ENCODE peak calls at places on chromosomes 5 and 9, in five cellular contexts. One of them, this sample, is unnamed.

GRCh38 chr5:40570408-40571129 is 109.1 kb upstream of the PTGER4 start:
- DNase-seq in GM12864: no peak
- DNase-seq in glomerular endothelial cell: peak
- DNase-seq in stimulated activated CD4-positive, alpha-beta T cell treated with anti-CD3 and anti-CD28 coated beads, Interleukin-4, amount 100 ng/mL, for 48 hours: no peak
- DNase-seq in posterior cingulate gyrus: no peak
- DNase-seq in this sample: no peak

GRCh38 chr5:157748740-157749461 is 5.4 kb downstream of the LSM11 start:
- DNase-seq in GM12864: no peak
- DNase-seq in glomerular endothelial cell: no peak
- DNase-seq in stimulated activated CD4-positive, alpha-beta T cell treated with anti-CD3 and anti-CD28 coated beads, Interleukin-4, amount 100 ng/mL, for 48 hours: peak
- DNase-seq in posterior cingulate gyrus: no peak
- DNase-seq in this sample: no peak

GRCh38 chr5:1815071-1815786 is 14.0 kb downstream of the NDUFS6 start:
- DNase-seq in GM12864: no peak
- DNase-seq in glomerular endothelial cell: no peak
- DNase-seq in stimulated activated CD4-positive, alpha-beta T cell treated with anti-CD3 and anti-CD28 coated beads, Interleukin-4, amount 100 ng/mL, for 48 hours: no peak
- DNase-seq in posterior cingulate gyrus: peak
- DNase-seq in this sample: no peak

GRCh38 chr5:18764161-18764560 is 1129.9 kb downstream of the TAF11L14 start:
- DNase-seq in GM12864: no peak
- DNase-seq in glomerular endothelial cell: no peak
- DNase-seq in stimulated activated CD4-positive, alpha-beta T cell treated with anti-CD3 and anti-CD28 coated beads, Interleukin-4, amount 100 ng/mL, for 48 hours: no peak
- DNase-seq in posterior cingulate gyrus: no peak
- DNase-seq in this sample: no peak

GRCh38 chr5:86837610-86838009 is 219.9 kb downstream of the COX7C start:
- DNase-seq in GM12864: no peak
- DNase-seq in glomerular endothelial cell: no peak
- DNase-seq in stimulated activated CD4-positive, alpha-beta T cell treated with anti-CD3 and anti-CD28 coated beads, Interleukin-4, amount 100 ng/mL, for 48 hours: no peak
- DNase-seq in posterior cingulate gyrus: no peak
- DNase-seq in this sample: no peak

GRCh38 chr5:12615141-12615820 is 711.0 kb upstream of the CTNND2 start:
- DNase-seq in GM12864: no peak
- DNase-seq in glomerular endothelial cell: no peak
- DNase-seq in stimulated activated CD4-positive, alpha-beta T cell treated with anti-CD3 and anti-CD28 coated beads, Interleukin-4, amount 100 ng/mL, for 48 hours: no peak
- DNase-seq in posterior cingulate gyrus: no peak
- DNase-seq in this sample: no peak

GRCh38 chr9:95778957-95779356 is 96.5 kb upstream of the ERCC6L2 start:
- DNase-seq in GM12864: no peak
- DNase-seq in glomerular endothelial cell: no peak
- DNase-seq in stimulated activated CD4-positive, alpha-beta T cell treated with anti-CD3 and anti-CD28 coated beads, Interleukin-4, amount 100 ng/mL, for 48 hours: no peak
- DNase-seq in posterior cingulate gyrus: no peak
- DNase-seq in this sample: no peak

GRCh38 chr9:105302728-105303127 is 58.3 kb downstream of the SLC44A1 start:
- DNase-seq in GM12864: no peak
- DNase-seq in glomerular endothelial cell: no peak
- DNase-seq in stimulated activated CD4-positive, alpha-beta T cell treated with anti-CD3 and anti-CD28 coated beads, Interleukin-4, amount 100 ng/mL, for 48 hours: no peak
- DNase-seq in posterior cingulate gyrus: no peak
- DNase-seq in this sample: no peak

GRCh38 chr5:142960309-142960696 is 190.1 kb downstream of the ARHGAP26 start:
- DNase-seq in GM12864: no peak
- DNase-seq in glomerular endothelial cell: no peak
- DNase-seq in stimulated activated CD4-positive, alpha-beta T cell treated with anti-CD3 and anti-CD28 coated beads, Interleukin-4, amount 100 ng/mL, for 48 hours: no peak
- DNase-seq in posterior cingulate gyrus: no peak
- DNase-seq in this sample: no peak

GRCh38 chr9:133274236-133275104 is 531 bp downstream of the ABO start:
- DNase-seq in GM12864: no peak
- DNase-seq in glomerular endothelial cell: no peak
- DNase-seq in stimulated activated CD4-positive, alpha-beta T cell treated with anti-CD3 and anti-CD28 coated beads, Interleukin-4, amount 100 ng/mL, for 48 hours: no peak
- DNase-seq in posterior cingulate gyrus: no peak
- DNase-seq in this sample: no peak

GRCh38 chr9:5563417-5563815 is 53.1 kb downstream of the PDCD1LG2 start:
- DNase-seq in GM12864: no peak
- DNase-seq in glomerular endothelial cell: no peak
- DNase-seq in stimulated activated CD4-positive, alpha-beta T cell treated with anti-CD3 and anti-CD28 coated beads, Interleukin-4, amount 100 ng/mL, for 48 hours: no peak
- DNase-seq in posterior cingulate gyrus: no peak
- DNase-seq in this sample: no peak

GRCh38 chr5:143153332-143154119 is 250.0 kb downstream of the NR3C1 start:
- DNase-seq in GM12864: no peak
- DNase-seq in glomerular endothelial cell: no peak
- DNase-seq in stimulated activated CD4-positive, alpha-beta T cell treated with anti-CD3 and anti-CD28 coated beads, Interleukin-4, amount 100 ng/mL, for 48 hours: no peak
- DNase-seq in posterior cingulate gyrus: no peak
- DNase-seq in this sample: no peak

GRCh38 chr5:7856855-7857254 is 5.9 kb upstream of the CFAP90 start:
- DNase-seq in GM12864: no peak
- DNase-seq in glomerular endothelial cell: no peak
- DNase-seq in stimulated activated CD4-positive, alpha-beta T cell treated with anti-CD3 and anti-CD28 coated beads, Interleukin-4, amount 100 ng/mL, for 48 hours: no peak
- DNase-seq in posterior cingulate gyrus: peak
- DNase-seq in this sample: no peak

GRCh38 chr5:137845472-137845871 is 22.2 kb upstream of the MYOT start:
- DNase-seq in GM12864: no peak
- DNase-seq in glomerular endothelial cell: no peak
- DNase-seq in stimulated activated CD4-positive, alpha-beta T cell treated with anti-CD3 and anti-CD28 coated beads, Interleukin-4, amount 100 ng/mL, for 48 hours: no peak
- DNase-seq in posterior cingulate gyrus: no peak
- DNase-seq in this sample: no peak

This sample was measured in cortex of kidney.